ENCODE peak calls at places on chromosomes 1 and 21, in four cellular contexts. S is K562, U is WTC11, C is GM12878. P is an unnamed sample.

GRCh38 chr1:160171352-160171751 is 19.0 kb upstream of the CASQ1 start:
- DNase-seq in S (no peak), U (no peak), C (no peak), P (no peak)

GRCh38 chr1:67431156-67431765 is 1.1 kb upstream of the SERBP1 start:
- DNase-seq in S (no peak), U (no peak), C (no peak), P (no peak)

GRCh38 chr1:77282866-77283539 is 1.2 kb downstream of the AK5 start:
- DNase-seq in S (no peak), U (peak), C (no peak), P (no peak)

GRCh38 chr1:153973478-153973877 is 4.0 kb downstream of the JTB start:
- DNase-seq in S (no peak), U (no peak), C (no peak), P (no peak)

GRCh38 chr1:200893411-200893901 is 1.2 kb upstream of the INAVA start:
- DNase-seq in S (no peak), U (no peak), C (no peak), P (no peak)

GRCh38 chr21:31158789-31159581 is 120.7 kb upstream of the KRTAP19-8 start:
- DNase-seq in S (no peak), U (no peak), C (no peak), P (no peak)

GRCh38 chr1:19704247-19705113 is 39.8 kb downstream of the HTR6 start:
- DNase-seq in S (peak), U (peak), C (no peak), P (peak)

GRCh38 chr1:94351441-94351840 is 66.7 kb upstream of the ABCD3 start:
- DNase-seq in S (no peak), U (no peak), C (no peak), P (no peak)

GRCh38 chr1:236469466-236469865 is 54.3 kb upstream of the LGALS8 start:
- DNase-seq in S (no peak), U (no peak), C (no peak), P (no peak)
- TF ChIP-seq USF2 in S (no peak), U (no peak), C (no peak), P (no peak)

DNA sequence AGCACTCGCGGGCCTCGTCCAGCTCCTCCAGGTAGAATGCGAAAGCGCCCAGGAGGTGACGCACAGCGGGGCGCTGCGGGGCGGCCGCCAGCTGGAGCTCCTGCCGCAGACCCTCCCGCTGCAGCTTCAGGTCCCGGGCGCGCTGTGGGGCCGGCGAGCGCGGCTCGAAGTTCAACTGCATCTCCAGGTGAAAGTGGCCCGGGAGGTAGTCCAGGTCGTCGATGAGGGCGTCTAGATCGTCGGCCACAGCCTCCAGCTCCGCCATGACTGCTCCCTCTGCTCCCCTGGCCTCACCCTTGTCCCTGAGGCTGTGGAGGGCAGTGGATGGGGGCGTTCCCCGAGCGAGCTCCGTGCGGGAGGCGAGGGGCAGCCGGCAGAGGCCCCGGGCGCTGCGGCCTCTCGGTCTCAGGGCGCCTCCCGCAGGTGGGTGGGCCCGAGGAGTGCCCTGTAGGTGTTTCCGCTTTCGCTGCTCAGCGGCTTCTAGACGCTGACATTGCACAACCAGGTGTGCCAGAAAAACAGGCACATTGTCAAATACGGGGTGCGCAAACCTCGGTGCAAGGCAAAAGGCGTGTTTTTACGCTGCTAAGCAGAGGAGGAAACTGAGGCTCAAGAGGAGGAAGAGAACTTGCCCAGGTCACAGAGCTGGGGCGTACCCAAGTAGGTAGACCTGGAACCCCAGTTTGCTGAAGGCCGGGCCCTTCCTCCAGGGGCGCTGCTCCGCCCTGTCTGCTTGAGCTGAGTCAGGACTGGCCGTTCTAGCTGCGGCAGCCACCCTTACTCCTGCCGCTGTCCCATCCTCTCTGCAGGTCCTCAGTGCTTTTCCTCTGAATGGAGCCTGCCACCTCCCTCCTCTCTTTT is at the start of gene TTC22:
- DNase-seq in S (peak), U (peak), C (peak), P (no peak)
- TF ChIP-seq TCF7 in S (no peak), U (no peak), C (no peak), P (no peak)

GRCh38 chr1:2314297-2314802 is 77.0 kb downstream of the MORN1 start:
- DNase-seq in S (no peak), U (peak), C (no peak), P (peak)
- TF ChIP-seq USF2 in S (no peak), U (no peak), C (no peak), P (no peak)

DNA sequence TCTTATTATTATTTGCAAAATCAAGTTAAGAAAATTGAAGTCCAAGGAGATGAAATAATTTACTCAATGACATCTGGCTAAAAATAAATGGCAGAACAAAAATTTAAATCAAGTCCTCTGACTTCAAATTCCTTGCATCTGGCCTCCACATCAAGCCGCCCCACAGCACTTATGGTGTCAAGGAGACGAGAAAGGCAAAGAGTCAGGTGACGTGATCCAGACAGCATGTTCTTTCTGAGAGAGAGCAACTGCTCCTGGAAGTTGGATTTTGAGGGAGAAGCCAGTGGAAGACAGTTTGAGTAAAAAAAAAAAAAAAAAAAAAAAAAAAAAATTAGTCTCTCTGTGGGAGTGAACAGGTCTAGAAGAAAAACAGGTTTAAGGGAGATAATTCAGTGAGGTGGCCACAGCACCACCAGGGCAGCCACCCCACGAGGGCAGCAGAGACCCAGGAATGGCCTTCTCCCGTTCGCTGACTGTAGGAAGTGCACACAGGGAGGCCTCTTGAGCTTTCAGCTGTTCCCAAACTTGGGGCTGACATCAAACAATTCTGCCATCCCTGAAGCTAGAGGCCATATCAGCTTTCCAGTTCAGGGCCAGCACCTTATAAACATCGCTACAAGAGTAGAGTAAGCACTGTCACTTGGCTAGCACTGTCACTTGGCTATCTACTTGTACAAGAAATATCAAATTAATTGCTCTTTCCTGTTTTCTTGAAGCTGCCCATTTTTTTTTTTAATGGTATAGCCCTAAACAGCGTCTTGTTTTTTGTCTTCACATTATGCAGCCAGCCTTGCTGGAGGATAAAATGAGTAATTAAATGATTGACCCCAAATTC is 7.8 kb downstream of the C1orf162 start:
- DNase-seq in S (peak), U (peak), C (peak), P (peak)
- TF ChIP-seq TCF7 in S (peak), U (no peak), C (no peak), P (no peak)

DNA sequence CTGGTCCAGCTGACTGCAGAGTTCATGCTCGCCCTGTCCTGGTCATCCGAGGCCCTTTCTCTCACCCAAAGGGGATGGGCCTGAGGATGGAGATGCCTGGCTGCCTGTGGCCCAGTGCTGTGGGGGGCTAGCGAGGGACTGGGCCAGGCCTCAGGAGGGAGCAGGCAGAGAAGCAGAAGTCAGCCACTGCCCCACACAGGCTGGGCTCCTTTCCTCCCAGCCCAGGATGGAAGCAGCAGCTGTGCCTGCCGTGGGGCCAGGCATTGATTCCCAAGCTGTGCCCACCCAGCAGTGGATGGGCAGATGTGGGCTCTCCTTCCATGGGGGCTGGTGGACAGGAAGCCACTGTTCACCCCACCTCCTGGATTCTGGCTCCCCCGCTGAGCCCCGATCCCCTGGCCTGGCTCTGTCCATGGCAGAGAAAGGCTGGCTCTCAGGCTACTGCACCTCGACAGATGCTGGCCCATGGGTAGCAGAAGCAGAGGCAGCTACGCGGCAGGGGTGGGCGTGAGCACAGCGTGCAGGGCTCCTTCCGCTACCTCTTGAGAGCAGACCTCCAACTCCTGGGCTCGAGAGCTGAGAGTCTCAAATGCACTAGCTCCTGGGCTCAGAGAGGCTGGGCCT is 24.6 kb downstream of the RUNX3 start:
- DNase-seq in S (no peak), U (no peak), C (no peak), P (no peak)
- TF ChIP-seq USF2 in S (no peak), U (no peak), C (no peak), P (no peak)